ENCODE peak calls at places on chromosomes 16 and 17, in six cellular contexts. One of them, this sample, is unnamed.
A peak's percentile ranks its signal among the peaks of the same experiment; 100 is the strongest.

GRCh38 chr17:7654832-7655540 is 4.3 kb downstream of the ATP1B2 start:
- DNase-seq in endothelial cell: no peak
- DNase-seq in sigmoid colon: no peak
- DNase-seq in HCT116: no peak
- DNase-seq in CD8-positive, alpha-beta T cell: no peak
- DNase-seq in T1000: no peak
- DNase-seq in this sample: no peak

GRCh38 chr17:41463746-41464145 is 3.4 kb downstream of the KRT32 start:
- DNase-seq in CD8-positive, alpha-beta T cell: no peak
- DNase-seq in T1000: no peak
- DNase-seq in sigmoid colon: no peak
- DNase-seq in HCT116: no peak
- DNase-seq in endothelial cell: no peak
- DNase-seq in this sample: no peak

GRCh38 chr16:12639044-12639443 is 164.6 kb downstream of the CPPED1 start:
- DNase-seq in HCT116: no peak
- DNase-seq in endothelial cell: no peak
- DNase-seq in sigmoid colon: no peak
- DNase-seq in T1000: peak; percentile 78
- DNase-seq in CD8-positive, alpha-beta T cell: no peak
- DNase-seq in this sample: no peak

GRCh38 chr16:54253118-54253517 is 33.5 kb downstream of the IRX3 start:
- DNase-seq in CD8-positive, alpha-beta T cell: no peak
- DNase-seq in sigmoid colon: no peak
- DNase-seq in T1000: no peak
- DNase-seq in HCT116: no peak
- DNase-seq in endothelial cell: no peak
- DNase-seq in this sample: no peak

GRCh38 chr16:917591-918061 is 53.2 kb downstream of the LMF1 start:
- DNase-seq in HCT116: no peak
- DNase-seq in endothelial cell: no peak
- DNase-seq in CD8-positive, alpha-beta T cell: no peak
- DNase-seq in T1000: no peak
- DNase-seq in sigmoid colon: no peak
- DNase-seq in this sample: no peak

GRCh38 chr17:77011173-77012011 is 129.4 kb upstream of the SEC14L1 start:
- DNase-seq in T1000: peak; percentile 55
- DNase-seq in HCT116: peak; percentile 48
- DNase-seq in sigmoid colon: no peak
- DNase-seq in endothelial cell: peak; percentile 65
- DNase-seq in CD8-positive, alpha-beta T cell: peak; percentile 20
- DNase-seq in this sample: peak; percentile 34

GRCh38 chr17:56297142-56297541 is 143.9 kb downstream of the ANKFN1 start:
- DNase-seq in HCT116: no peak
- DNase-seq in endothelial cell: no peak
- DNase-seq in T1000: no peak
- DNase-seq in sigmoid colon: no peak
- DNase-seq in CD8-positive, alpha-beta T cell: no peak
- DNase-seq in this sample: peak; percentile 0

GRCh38 chr16:78925071-78925714 is 675.3 kb downstream of the MAF start:
- DNase-seq in HCT116: peak; percentile 31
- DNase-seq in T1000: no peak
- DNase-seq in CD8-positive, alpha-beta T cell: no peak
- DNase-seq in endothelial cell: peak; percentile 5
- DNase-seq in sigmoid colon: no peak
- DNase-seq in this sample: no peak

GRCh38 chr16:50804290-50804907 is 62.5 kb downstream of the CYLD start:
- DNase-seq in CD8-positive, alpha-beta T cell: no peak
- DNase-seq in T1000: no peak
- DNase-seq in sigmoid colon: no peak
- DNase-seq in HCT116: no peak
- DNase-seq in endothelial cell: no peak
- DNase-seq in this sample: no peak

GRCh38 chr16:89853306-89853993 is 19.9 kb upstream of the TCF25 start:
- DNase-seq in T1000: no peak
- DNase-seq in HCT116: no peak
- DNase-seq in endothelial cell: no peak
- DNase-seq in sigmoid colon: no peak
- DNase-seq in CD8-positive, alpha-beta T cell: no peak
- DNase-seq in this sample: no peak

GRCh38 chr17:34135841-34136240 is 119.2 kb upstream of the CCL2 start:
- DNase-seq in T1000: no peak
- DNase-seq in sigmoid colon: no peak
- DNase-seq in endothelial cell: no peak
- DNase-seq in CD8-positive, alpha-beta T cell: no peak
- DNase-seq in HCT116: no peak
- DNase-seq in this sample: no peak